ENCODE peak calls at places on chromosomes 7 and 10, in ten cellular contexts. U, C, N, S, Z, F, E, T, O and A are unnamed samples. For H3K36me3, the result is how much of the 10 kb centered on the place peaks cover.

GRCh38 chr10:58573970-58574538 is 61.4 kb downstream of the BICC1 start:
- DNase-seq in U (no peak), C (no peak), N (no peak), S (no peak), Z (no peak), F (no peak), E (no peak), T (no peak), O (no peak), A (no peak)

GRCh38 chr7:4163565-4164203 is 518.4 kb upstream of the FOXK1 start:
- DNase-seq in U (no peak), C (no peak), N (no peak), S (no peak), Z (no peak), F (no peak), E (no peak), T (no peak), O (no peak), A (no peak)

GRCh38 chr10:49090696-49091338 is 24.5 kb downstream of the VSTM4 start:
- DNase-seq in U (no peak), C (no peak), N (no peak), S (no peak), Z (no peak), F (no peak), E (no peak), T (no peak), O (no peak), A (peak)

GRCh38 chr10:78991187-78991586 is 77.6 kb upstream of the ZMIZ1 start:
- DNase-seq in U (no peak), C (no peak), N (no peak), S (no peak), Z (no peak), F (no peak), E (no peak), T (no peak), O (no peak), A (no peak)

GRCh38 chr7:97620495-97620894 is 111.4 kb upstream of the TAC1 start:
- DNase-seq in U (no peak), C (no peak), N (no peak), S (no peak), Z (no peak), F (no peak), E (no peak), T (no peak), O (no peak), A (no peak)

GRCh38 chr7:106484562-106484961 is 176.4 kb downstream of the CCDC71L start:
- DNase-seq in U (peak), C (peak), N (no peak), S (no peak), Z (no peak), F (no peak), E (peak), T (no peak), O (no peak), A (no peak)

GRCh38 chr7:98174334-98175259 is 36.6 kb upstream of the BHLHA15 start:
- DNase-seq in U (no peak), C (no peak), N (peak), S (no peak), Z (no peak), F (no peak), E (no peak), T (no peak), O (no peak), A (peak)

GRCh38 chr10:112949875-112950507 is at the start of gene TCF7L2:
- DNase-seq in U (peak), C (peak), N (peak), S (peak), Z (peak), F (peak), E (peak), T (peak), O (peak), A (peak)

GRCh38 chr7:149861728-149862045 is 12.1 kb upstream of the ATP6V0E2 start:
- DNase-seq in U (no peak), C (no peak), N (no peak), S (no peak), Z (no peak), F (no peak), E (no peak), T (no peak), O (no peak), A (no peak)

GRCh38 chr10:6537704-6538103 is 42.4 kb downstream of the PRKCQ start:
- DNase-seq in U (no peak), C (no peak), N (peak), S (no peak), Z (no peak), F (no peak), E (peak), T (no peak), O (no peak), A (no peak)

GRCh38 chr10:22643696-22644621 is 70.4 kb downstream of the PIP4K2A start:
- DNase-seq in U (no peak), C (no peak), N (no peak), S (no peak), Z (no peak), F (no peak), E (no peak), T (no peak), O (no peak), A (no peak)

GRCh38 chr10:128160335-128160734 is 34.1 kb upstream of the MKI67 start:
- DNase-seq in U (no peak), C (no peak), N (no peak), S (no peak), Z (no peak), F (no peak), E (no peak), T (no peak), O (no peak), A (no peak)

GRCh38 chr7:7795736-7796135 is 77.3 kb upstream of the RPA3 start:
- DNase-seq in U (peak), C (no peak), N (no peak), S (no peak), Z (no peak), F (peak), E (no peak), T (no peak), O (no peak), A (no peak)

GRCh38 chr10:47159361-47160228 is 140.4 kb upstream of the GDF10 start:
- DNase-seq in U (no peak), C (no peak), N (no peak), S (no peak), Z (no peak), F (no peak), E (no peak), T (no peak), O (no peak), A (no peak)

GRCh38 chr10:132699411-132700167 is 86.4 kb downstream of the NKX6-2 start:
- DNase-seq in U (no peak), C (no peak), N (no peak), S (no peak), Z (peak), F (no peak), E (peak), T (no peak), O (no peak), A (no peak)

GRCh38 chr10:71351628-71352319 is 32.7 kb downstream of the SLC29A3 start:
- DNase-seq in U (no peak), C (peak), N (peak), S (no peak), Z (no peak), F (no peak), E (peak), T (no peak), O (no peak), A (no peak)

GRCh38 chr7:1923409-1924053 is 253.5 kb downstream of the ELFN1 start:
- DNase-seq in U (no peak), C (no peak), N (no peak), S (no peak), Z (no peak), F (no peak), E (no peak), T (no peak), O (no peak), A (no peak)

GRCh38 chr7:2513702-2514101 is 5.9 kb upstream of the LFNG start:
- DNase-seq in U (no peak), C (no peak), N (no peak), S (no peak), Z (no peak), F (no peak), E (no peak), T (no peak), O (no peak), A (no peak)

GRCh38 chr7:85030893-85031292 is 156.0 kb downstream of the SEMA3D start:
- DNase-seq in U (peak), C (peak), N (no peak), S (peak), Z (no peak), F (peak), E (no peak), T (no peak), O (no peak), A (no peak)

GRCh38 chr10:84845628-84846261 is 517.4 kb downstream of the CCSER2 start:
- DNase-seq in U (peak), C (no peak), N (no peak), S (peak), Z (no peak), F (peak), E (no peak), T (no peak), O (no peak), A (no peak)

GRCh38 chr7:20958474-20958873 is 171.8 kb upstream of the SP8 start:
- DNase-seq in U (no peak), C (no peak), N (no peak), S (no peak), Z (no peak), F (no peak), E (no peak), T (no peak), O (no peak), A (no peak)

GRCh38 chr10:101285519-101286070 is 56.3 kb upstream of the LBX1 start:
- DNase-seq in U (no peak), C (no peak), N (no peak), S (peak), Z (no peak), F (no peak), E (no peak), T (no peak), O (no peak), A (no peak)

GRCh38 chr7:127718325-127718724 is 66.3 kb downstream of the SND1 start:
- DNase-seq in U (no peak), C (no peak), N (no peak), S (no peak), Z (no peak), F (no peak), E (no peak), T (no peak), O (no peak), A (no peak)

GRCh38 chr7:66379761-66380160 is 174.6 kb downstream of the TPST1 start:
- DNase-seq in U (no peak), C (no peak), N (no peak), S (no peak), Z (no peak), F (peak), E (no peak), T (no peak), O (no peak), A (no peak)

GRCh38 chr10:16843252-16843870 is 26.1 kb upstream of the RSU1 start:
- DNase-seq in U (peak), C (peak), N (no peak), S (peak), Z (no peak), F (peak), E (no peak), T (peak), O (no peak), A (no peak)

GRCh38 chr7:31734456-31734855 is 47.4 kb downstream of the PPP1R17 start:
- DNase-seq in U (no peak), C (no peak), N (no peak), S (no peak), Z (no peak), F (no peak), E (no peak), T (no peak), O (no peak), A (no peak)

GRCh38 chr10:72001026-72001380 is 36.8 kb downstream of the CHST3 start:
- DNase-seq in U (no peak), C (no peak), N (no peak), S (no peak), Z (no peak), F (no peak), E (no peak), T (no peak), O (no peak), A (no peak)

GRCh38 chr7:107909445-107909844 is 18.5 kb downstream of the DLD start:
- DNase-seq in U (no peak), C (no peak), N (no peak), S (no peak), Z (no peak), F (no peak), E (no peak), T (no peak), O (no peak), A (no peak)
- H3K36me3 ChIP-seq in U (under half), C (under half), N (under half), S (half or more), Z (half or more), F (under half), E (half or more), T (under half), O (under half), A (under half)

DNA sequence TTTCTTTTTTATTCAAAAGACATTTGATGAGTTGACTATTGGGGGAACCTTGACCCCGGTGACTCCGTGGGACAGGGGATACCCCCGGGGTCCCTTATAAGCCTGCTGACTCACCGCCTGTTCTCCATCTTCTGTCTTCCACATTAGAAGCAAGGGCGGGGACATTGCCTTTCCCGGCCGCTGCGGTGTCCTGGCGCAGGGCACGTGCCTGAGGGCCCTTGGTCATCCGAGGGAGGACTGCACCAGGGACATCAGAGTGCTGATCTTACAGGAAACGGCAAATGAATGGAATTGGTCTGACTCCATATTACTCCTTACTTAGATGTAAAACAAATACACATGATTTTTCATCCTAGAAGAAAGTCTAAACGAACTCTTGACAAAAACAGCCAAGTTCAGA is 170.1 kb downstream of the CUX1 start:
- DNase-seq in U (no peak), C (no peak), N (no peak), S (no peak), Z (no peak), F (no peak), E (no peak), T (no peak), O (no peak), A (no peak)
- H3K36me3 ChIP-seq in U (under half), C (under half), N (under half), S (under half), Z (under half), F (under half), E (under half), T (under half), O (under half), A (under half)

GRCh38 chr7:45105588-45106188 is 5.8 kb downstream of the TBRG4 start:
- DNase-seq in U (no peak), C (no peak), N (no peak), S (no peak), Z (no peak), F (no peak), E (no peak), T (no peak), O (no peak), A (no peak)

GRCh38 chr7:45101748-45102147 is 9.7 kb downstream of the TBRG4 start:
- DNase-seq in U (no peak), C (no peak), N (no peak), S (no peak), Z (no peak), F (no peak), E (no peak), T (no peak), O (no peak), A (no peak)

GRCh38 chr7:45104844-45105587 is 6.5 kb downstream of the TBRG4 start:
- DNase-seq in U (no peak), C (no peak), N (no peak), S (no peak), Z (no peak), F (no peak), E (no peak), T (no peak), O (no peak), A (no peak)

GRCh38 chr7:45102785-45103712 is 8.4 kb downstream of the TBRG4 start:
- DNase-seq in U (no peak), C (no peak), N (no peak), S (no peak), Z (no peak), F (no peak), E (no peak), T (no peak), O (no peak), A (no peak)

DNA sequence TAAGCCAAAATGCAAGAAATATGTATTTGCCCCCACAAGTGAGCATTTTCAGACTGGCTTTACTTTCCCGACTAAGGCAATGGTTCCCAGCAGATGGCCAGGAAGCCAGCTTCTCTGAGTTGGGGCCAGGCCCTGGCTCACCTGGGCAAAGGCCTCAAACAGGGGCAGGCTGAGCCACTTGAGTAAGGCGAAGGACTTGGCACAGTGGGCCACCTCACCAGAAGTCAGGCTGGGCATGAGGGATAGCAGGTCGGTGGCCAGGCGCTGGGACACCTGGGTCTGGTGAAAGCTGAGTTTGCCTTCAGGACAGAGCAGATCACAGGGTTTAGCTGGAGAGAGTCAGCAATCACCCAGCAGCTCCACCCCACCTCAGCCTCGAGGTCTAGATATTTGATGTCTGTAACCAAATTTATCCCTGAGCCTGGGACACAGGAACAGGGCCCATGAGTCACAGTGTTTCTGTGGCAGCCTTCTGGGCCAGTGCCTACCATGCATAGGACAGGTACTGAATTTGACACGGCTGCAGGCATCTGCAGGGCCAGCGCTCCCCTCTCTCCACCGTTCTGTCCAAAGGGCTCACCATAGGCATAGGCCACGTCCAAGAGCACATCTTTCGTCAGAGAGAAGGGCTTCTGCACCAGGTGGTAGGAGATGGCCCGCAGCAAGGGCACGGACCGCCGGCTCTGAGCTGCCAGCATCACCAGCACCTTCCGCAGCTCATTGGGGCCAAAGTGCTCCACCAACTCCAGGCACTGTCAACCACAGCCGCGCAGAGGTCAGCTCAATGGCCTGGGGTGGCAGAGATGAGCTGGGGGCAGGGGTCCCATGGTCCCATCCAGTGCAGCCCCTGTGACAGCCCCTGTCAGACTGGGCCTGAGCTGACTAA is 7.3 kb downstream of the TBRG4 start:
- DNase-seq in U (no peak), C (no peak), N (no peak), S (no peak), Z (no peak), F (no peak), E (no peak), T (no peak), O (no peak), A (no peak)
- H3K36me3 ChIP-seq in U (under half), C (under half), N (half or more), S (under half), Z (half or more), F (half or more), E (half or more), T (half or more), O (half or more), A (half or more)

GRCh38 chr10:1109795-1110673 is 53.8 kb downstream of the WDR37 start:
- DNase-seq in U (peak), C (peak), N (peak), S (peak), Z (peak), F (peak), E (no peak), T (peak), O (peak), A (no peak)
- H3K36me3 ChIP-seq in U (under half), C (under half), N (under half), S (under half), Z (half or more), F (under half), E (half or more), T (under half), O (under half), A (under half)

DNA sequence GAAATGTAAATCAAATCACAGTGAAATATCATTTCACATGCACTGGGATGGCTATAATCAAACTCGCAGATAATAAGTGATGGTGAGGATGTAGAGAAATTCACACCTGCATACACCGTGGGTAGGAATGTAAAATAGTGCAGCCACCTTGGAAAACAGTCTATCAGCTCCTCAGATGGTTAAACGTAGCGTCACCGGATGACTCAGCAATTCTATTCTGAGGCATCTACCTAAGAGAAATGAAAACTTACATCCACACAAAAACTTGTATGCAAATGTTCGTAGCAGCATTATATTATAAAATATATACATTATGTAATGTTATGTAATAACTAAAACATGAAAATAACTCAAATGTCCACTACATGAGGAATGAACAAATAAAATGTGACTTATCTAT is 38.9 kb downstream of the SH3PXD2A start:
- DNase-seq in U (no peak), C (no peak), N (no peak), S (no peak), Z (peak), F (peak), E (no peak), T (no peak), O (no peak), A (no peak)
- H3K36me3 ChIP-seq in U (under half), C (under half), N (under half), S (under half), Z (under half), F (under half), E (under half), T (under half), O (under half), A (under half)

DNA sequence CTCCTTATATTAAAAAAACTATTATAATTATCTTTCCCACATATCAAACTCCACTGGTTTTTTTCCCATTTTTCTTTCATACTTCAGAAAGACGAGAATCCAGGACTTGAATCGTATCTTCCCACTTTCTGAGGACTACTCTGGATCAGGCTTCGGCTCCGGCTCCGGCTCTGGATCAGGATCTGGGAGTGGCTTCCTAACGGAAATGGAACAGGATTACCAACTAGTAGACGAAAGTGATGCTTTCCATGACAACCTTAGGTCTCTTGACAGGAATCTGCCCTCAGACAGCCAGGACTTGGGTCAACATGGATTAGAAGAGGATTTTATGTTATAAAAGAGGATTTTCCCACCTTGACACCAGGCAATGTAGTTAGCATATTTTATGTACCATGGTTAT is 15.9 kb downstream of the SRGN start:
- DNase-seq in U (no peak), C (no peak), N (no peak), S (no peak), Z (no peak), F (no peak), E (no peak), T (no peak), O (no peak), A (no peak)
- H3K36me3 ChIP-seq in U (under half), C (under half), N (under half), S (under half), Z (under half), F (under half), E (under half), T (under half), O (under half), A (under half)

DNA sequence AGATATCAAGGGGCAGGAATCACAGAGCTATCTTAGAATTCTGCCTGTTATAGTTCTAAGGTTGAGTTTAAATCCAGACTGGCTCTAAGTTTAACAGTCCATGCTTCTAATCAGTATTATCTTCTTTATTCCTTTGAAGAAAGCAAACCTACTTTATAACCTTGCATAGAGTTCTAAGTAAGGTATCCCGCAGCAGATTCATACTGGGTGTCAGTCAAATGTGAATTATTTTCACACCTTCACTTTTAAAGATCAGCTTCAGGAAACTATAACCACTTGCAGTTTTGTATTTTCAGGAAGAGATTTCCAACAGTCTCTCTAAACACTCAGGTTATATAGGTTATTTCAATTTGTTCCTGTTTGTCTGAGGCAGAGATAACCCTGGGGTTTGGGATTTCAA is 21.2 kb downstream of the STAMBPL1 start:
- DNase-seq in U (no peak), C (peak), N (no peak), S (no peak), Z (no peak), F (no peak), E (no peak), T (no peak), O (no peak), A (no peak)
- H3K36me3 ChIP-seq in U (under half), C (under half), N (under half), S (under half), Z (under half), F (under half), E (under half), T (under half), O (under half), A (under half)